ENCODE peak calls at places on chromosomes 1 and 21, in four cellular contexts. R is esophagus squamous epithelium, C is DND-41, D is fibroblast of lung. U is an unnamed sample. For H3K9me3, the result is how much of the 10 kb centered on the place peaks cover.

GRCh38 chr1:214281902-214282695 is 1.1 kb downstream of the SMYD2 start:
- DNase-seq in D (peak), C (no peak), R (no peak), U (no peak)

GRCh38 chr1:25003457-25004190 is 73.5 kb upstream of the RUNX3 start:
- DNase-seq in D (peak), R (no peak), C (no peak), U (no peak)

GRCh38 chr21:33971492-33972013 is 55.9 kb upstream of the ATP5PO start:
- DNase-seq in D (peak), C (no peak), R (no peak), U (no peak)

GRCh38 chr21:38797470-38797869 is 8.3 kb upstream of the ETS2 start:
- DNase-seq in C (no peak), D (peak), R (no peak), U (no peak)

GRCh38 chr1:202760589-202760988 is 47.6 kb downstream of the KDM5B start:
- DNase-seq in R (no peak), D (no peak), C (no peak), U (no peak)

GRCh38 chr1:228842094-228842775 is 107.0 kb downstream of the RHOU start:
- DNase-seq in D (peak), R (no peak), C (no peak), U (no peak)

GRCh38 chr1:88595355-88595754 is 88.7 kb upstream of the PKN2 start:
- DNase-seq in C (no peak), D (peak), R (no peak), U (peak)

GRCh38 chr1:47771766-47772165 is 225.4 kb downstream of the TRABD2B start:
- DNase-seq in R (no peak), D (no peak), C (no peak), U (no peak)

GRCh38 chr1:75720820-75721219 is 3.7 kb upstream of the ACADM start:
- DNase-seq in R (no peak), D (no peak), C (no peak), U (no peak)

GRCh38 chr1:19437911-19438310 is 47.4 kb downstream of the CAPZB start:
- DNase-seq in C (no peak), R (no peak), D (no peak), U (no peak)

GRCh38 chr1:100277866-100278265 is 11.8 kb downstream of the RTCA start:
- DNase-seq in C (no peak), R (no peak), D (no peak), U (no peak)

GRCh38 chr1:176691251-176692228 is 228.6 kb downstream of the PAPPA2 start:
- DNase-seq in D (peak), C (peak), R (no peak), U (peak)

GRCh38 chr1:118204648-118205047 is 19.6 kb upstream of the SPAG17 start:
- DNase-seq in R (no peak), D (no peak), C (no peak), U (no peak)

GRCh38 chr21:45747802-45748445 is 104.4 kb downstream of the PCBP3 start:
- DNase-seq in D (peak), R (no peak), C (no peak), U (no peak)

GRCh38 chr1:201016211-201016651 is 7.3 kb downstream of the KIF21B start:
- DNase-seq in D (peak), R (no peak), C (no peak), U (no peak)

GRCh38 chr1:238675241-238675640 is 711.1 kb upstream of the CHRM3 start:
- DNase-seq in D (peak), C (no peak), R (no peak), U (no peak)

GRCh38 chr1:47594627-47595026 is 156.8 kb downstream of the FOXD2 start:
- DNase-seq in R (no peak), D (no peak), C (no peak), U (no peak)

GRCh38 chr1:33092438-33092837 is 11.5 kb downstream of the AZIN2 start:
- DNase-seq in D (no peak), R (no peak), C (no peak), U (no peak)

GRCh38 chr1:220680085-220680687 is 10.0 kb upstream of the C1orf115 start:
- DNase-seq in C (no peak), R (no peak), D (peak), U (no peak)

GRCh38 chr1:180919183-180919700 is 6.5 kb downstream of the KIAA1614 start:
- DNase-seq in C (no peak), R (no peak), D (no peak), U (no peak)

GRCh38 chr1:165772739-165773138 is 4.1 kb upstream of the TMCO1 start:
- DNase-seq in R (no peak), C (no peak), D (no peak), U (no peak)

GRCh38 chr1:220696226-220696862 is 6.2 kb downstream of the C1orf115 start:
- DNase-seq in R (no peak), D (no peak), C (no peak), U (no peak)

GRCh38 chr1:234281826-234282489 is 91.3 kb upstream of the COA6 start:
- DNase-seq in C (no peak), D (no peak), R (no peak), U (no peak)

GRCh38 chr1:101219919-101220695 is 16.7 kb upstream of the S1PR1 start:
- DNase-seq in C (no peak), D (no peak), R (no peak), U (no peak)

GRCh38 chr1:178192686-178193085 is 98.8 kb downstream of the RASAL2 start:
- DNase-seq in D (peak), C (no peak), R (no peak), U (no peak)

GRCh38 chr1:231369282-231369681 is 31.2 kb downstream of the SPRTN start:
- DNase-seq in C (no peak), R (no peak), D (no peak), U (no peak)

GRCh38 chr1:222995230-222995580 is 147.8 kb downstream of the TLR5 start:
- DNase-seq in D (no peak), C (no peak), R (no peak), U (no peak)

GRCh38 chr1:198669023-198669698 is 30.3 kb downstream of the PTPRC start:
- DNase-seq in C (peak), D (peak), R (no peak), U (peak)

GRCh38 chr1:100759188-100759587 is 39.6 kb downstream of the VCAM1 start:
- DNase-seq in R (no peak), C (no peak), D (no peak), U (no peak)

GRCh38 chr1:181099152-181100014 is 10.9 kb downstream of the IER5 start:
- DNase-seq in R (no peak), C (peak), D (peak), U (peak)

GRCh38 chr21:23986987-23987386 is 1620.3 kb downstream of the MRPL39 start:
- DNase-seq in D (no peak), C (no peak), R (no peak), U (no peak)

GRCh38 chr1:240987928-240988327 is 369.1 kb downstream of the RGS7 start:
- DNase-seq in D (no peak), R (no peak), C (no peak), U (no peak)

GRCh38 chr1:118360817-118361216 is 175.8 kb upstream of the SPAG17 start:
- DNase-seq in C (no peak), R (no peak), D (peak), U (no peak)

GRCh38 chr21:37455504-37455911 is 88.9 kb downstream of the DYRK1A start:
- DNase-seq in D (no peak), R (no peak), C (no peak), U (no peak)

GRCh38 chr1:69534829-69535228 is 32.9 kb upstream of the LRRC7 start:
- DNase-seq in C (no peak), R (no peak), D (no peak), U (no peak)

GRCh38 chr1:69535490-69535889 is 32.2 kb upstream of the LRRC7 start:
- DNase-seq in D (no peak), C (no peak), R (no peak), U (no peak)

DNA sequence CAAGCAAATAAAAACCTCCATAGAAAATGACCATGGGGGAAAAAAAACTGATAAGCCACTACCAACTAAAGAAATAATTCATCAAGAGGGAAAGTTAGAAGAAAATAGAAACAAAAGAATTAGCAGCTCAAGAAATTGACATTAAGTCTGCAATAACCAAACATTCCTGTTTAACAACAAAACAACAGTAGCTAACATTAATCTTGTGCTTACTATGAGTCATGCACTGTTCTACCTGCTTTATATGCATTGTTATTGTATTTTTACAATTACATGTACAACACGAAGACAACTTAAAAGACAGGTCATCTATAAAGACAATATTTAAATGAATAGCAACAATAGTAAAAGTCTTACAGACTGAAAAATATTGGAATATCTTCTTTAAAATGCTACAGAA is 34.4 kb upstream of the LRRC7 start:
- DNase-seq in R (no peak), C (no peak), D (no peak), U (no peak)
- H3K9me3 ChIP-seq in R (under half), C (under half), D (under half), U (under half)

GRCh38 chr1:79391896-79392295 is 385.4 kb upstream of the ADGRL4 start:
- DNase-seq in R (no peak), C (no peak), D (no peak), U (no peak)

GRCh38 chr1:79388694-79389361 is 382.3 kb upstream of the ADGRL4 start:
- DNase-seq in D (no peak), R (no peak), C (no peak), U (no peak)

DNA sequence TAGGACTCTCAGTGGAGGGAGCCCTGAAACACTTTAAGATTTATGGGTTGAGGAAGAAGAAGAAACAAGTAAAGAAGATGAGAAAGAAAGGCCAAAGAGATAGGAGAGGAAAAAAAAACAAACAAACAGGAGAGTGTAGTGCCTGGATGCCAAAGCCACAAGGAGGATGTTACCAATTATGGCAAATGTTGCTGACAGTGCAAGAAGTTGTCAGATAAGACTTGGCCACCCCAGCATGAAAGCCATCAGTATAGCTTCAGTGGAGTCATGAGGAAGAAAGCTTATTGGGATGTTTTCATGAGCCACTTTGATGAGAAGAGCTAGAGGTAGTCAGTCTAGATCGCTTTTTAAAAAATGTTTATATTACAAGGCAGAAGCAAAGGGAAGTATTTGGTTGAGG is 380.2 kb upstream of the ADGRL4 start:
- DNase-seq in C (no peak), R (no peak), D (no peak), U (no peak)
- H3K9me3 ChIP-seq in C (under half), R (under half), D (under half), U (under half)

GRCh38 chr1:27931184-27931583 is 3.6 kb upstream of the SMPDL3B start:
- DNase-seq in R (no peak), C (no peak), D (no peak), U (no peak)
- H3K9me3 ChIP-seq in R (under half), C (under half), D (under half), U (under half)

GRCh38 chr1:22598736-22599135 is 35.4 kb downstream of the EPHA8 start:
- DNase-seq in D (no peak), R (no peak), C (no peak), U (no peak)
- H3K9me3 ChIP-seq in D (under half), R (under half), C (under half), U (under half)

GRCh38 chr1:82582347-82582746 is 781.6 kb downstream of the ADGRL2 start:
- DNase-seq in C (no peak), D (no peak), R (no peak), U (no peak)

GRCh38 chr1:82578086-82578726 is 777.5 kb downstream of the ADGRL2 start:
- DNase-seq in R (no peak), D (no peak), C (no peak), U (no peak)
- H3K9me3 ChIP-seq in R (under half), D (under half), C (under half), U (under half)

GRCh38 chr1:152543808-152544207 is 22.8 kb downstream of the LCE3E start:
- DNase-seq in D (no peak), C (no peak), R (no peak), U (no peak)
- H3K9me3 ChIP-seq in D (under half), C (under half), R (under half), U (under half)

DNA sequence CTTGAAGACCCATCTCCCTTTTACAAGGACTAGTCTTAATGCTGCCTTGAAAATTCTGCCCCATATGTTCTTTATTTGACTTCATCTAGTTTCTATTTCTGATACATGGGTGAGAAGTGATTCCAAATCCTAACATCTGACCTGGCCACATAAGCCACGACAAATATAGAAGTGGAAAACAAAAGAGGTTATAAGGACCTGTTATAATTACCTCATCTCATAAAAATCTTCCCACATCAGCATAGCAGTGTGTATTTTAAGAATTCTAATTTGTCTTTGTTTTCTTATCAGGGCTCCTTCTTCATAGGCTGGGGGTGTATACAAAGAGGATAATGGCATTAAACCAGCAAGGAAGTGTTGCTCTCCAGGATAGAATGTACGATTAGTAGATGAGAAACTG is 1007.4 kb downstream of the TTLL7 start:
- DNase-seq in D (peak), R (no peak), C (no peak), U (no peak)
- H3K9me3 ChIP-seq in D (under half), R (under half), C (under half), U (under half)

GRCh38 chr1:96746440-96747223 is 25.0 kb downstream of the PTBP2 start:
- DNase-seq in D (no peak), R (no peak), C (no peak), U (no peak)

DNA sequence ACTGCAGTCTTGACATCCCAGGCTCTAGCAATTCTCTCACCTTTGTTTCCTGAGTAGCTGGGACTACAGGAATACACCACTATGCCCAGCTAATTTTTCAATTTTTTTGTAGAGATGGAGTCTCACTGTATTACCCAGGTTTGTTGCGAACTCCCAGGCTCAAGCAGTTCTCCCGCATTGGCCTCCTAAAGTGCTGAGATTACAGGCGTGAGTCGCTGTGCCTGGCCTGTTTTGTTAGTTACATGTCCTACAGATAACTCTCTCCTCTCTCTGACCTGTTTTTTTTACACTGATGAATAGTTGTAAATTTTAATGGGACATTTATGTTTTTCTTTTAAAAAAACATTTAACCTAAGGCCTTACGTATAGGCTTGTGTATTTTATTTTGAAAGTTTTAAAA is 19.8 kb downstream of the PTBP2 start:
- DNase-seq in R (no peak), D (peak), C (no peak), U (no peak)
- H3K9me3 ChIP-seq in R (under half), D (under half), C (under half), U (under half)

GRCh38 chr1:20695503-20695902 is 22.3 kb downstream of the KIF17 start:
- DNase-seq in R (no peak), C (no peak), D (no peak), U (no peak)

GRCh38 chr1:20686878-20687725 is 25.9 kb upstream of the DDOST start:
- DNase-seq in R (no peak), C (no peak), D (no peak), U (no peak)

GRCh38 chr1:20689645-20690056 is 28.2 kb downstream of the KIF17 start:
- DNase-seq in D (no peak), R (no peak), C (no peak), U (no peak)

GRCh38 chr1:20693623-20694022 is 24.2 kb downstream of the KIF17 start:
- DNase-seq in R (no peak), D (no peak), C (no peak), U (no peak)

DNA sequence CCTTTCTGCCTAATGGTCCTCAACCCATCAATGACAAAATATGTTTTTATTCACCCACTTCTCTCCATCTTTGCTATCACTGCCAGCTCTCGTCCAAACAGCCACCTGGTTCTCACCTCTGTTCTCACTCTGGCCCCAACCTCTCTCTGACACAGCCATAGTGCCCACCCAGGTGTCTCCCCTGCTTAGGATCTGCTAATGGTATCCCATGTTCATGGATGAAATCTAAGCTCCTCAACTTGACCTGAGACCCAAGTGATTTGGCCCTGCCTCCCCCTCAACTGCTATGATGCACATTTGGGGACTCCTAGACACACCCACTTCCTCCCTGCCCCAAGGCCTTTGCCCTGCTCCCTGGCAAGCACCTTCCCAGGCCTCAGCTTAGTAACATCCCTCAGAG is 25.9 kb downstream of the KIF17 start:
- DNase-seq in R (no peak), C (no peak), D (no peak), U (no peak)
- H3K9me3 ChIP-seq in R (under half), C (under half), D (under half), U (under half)

U was measured in CD4-positive, CD25-positive, alpha-beta regulatory T cell.